ENCODE peak calls at places on chromosomes 7 and 10, in seven cellular contexts. One of them, this sample, is unnamed.

GRCh38 chr7:140417456-140418155 is 13.7 kb downstream of the RAB19 start:
- DNase-seq in omental fat pad: no peak
- DNase-seq in psoas muscle: no peak
- DNase-seq in chondrocyte: no peak
- DNase-seq in HEK293T: no peak
- DNase-seq in ELF-1: no peak
- DNase-seq in ovary: no peak
- DNase-seq in this sample: no peak

GRCh38 chr10:44974082-44974627 is 4.5 kb downstream of the DEPP1 start:
- DNase-seq in chondrocyte: no peak
- DNase-seq in HEK293T: no peak
- DNase-seq in psoas muscle: peak
- DNase-seq in ovary: peak
- DNase-seq in omental fat pad: no peak
- DNase-seq in ELF-1: no peak
- DNase-seq in this sample: no peak

GRCh38 chr10:3424102-3424803 is 251.7 kb upstream of the PITRM1 start:
- DNase-seq in omental fat pad: no peak
- DNase-seq in chondrocyte: no peak
- DNase-seq in ELF-1: peak
- DNase-seq in ovary: no peak
- DNase-seq in HEK293T: no peak
- DNase-seq in psoas muscle: peak
- DNase-seq in this sample: no peak

GRCh38 chr10:83809001-83809400 is 330.3 kb upstream of the GHITM start:
- DNase-seq in ovary: no peak
- DNase-seq in omental fat pad: no peak
- DNase-seq in HEK293T: no peak
- DNase-seq in ELF-1: no peak
- DNase-seq in chondrocyte: no peak
- DNase-seq in psoas muscle: no peak
- DNase-seq in this sample: no peak

GRCh38 chr7:75818462-75818861 is 4.9 kb upstream of the CCL24 start:
- DNase-seq in chondrocyte: no peak
- DNase-seq in ELF-1: no peak
- DNase-seq in ovary: no peak
- DNase-seq in HEK293T: no peak
- DNase-seq in omental fat pad: no peak
- DNase-seq in psoas muscle: no peak
- DNase-seq in this sample: no peak

GRCh38 chr10:75398630-75399460 is 2.7 kb downstream of the ZNF503 start:
- DNase-seq in psoas muscle: peak
- DNase-seq in ELF-1: peak
- DNase-seq in chondrocyte: peak
- DNase-seq in omental fat pad: no peak
- DNase-seq in HEK293T: no peak
- DNase-seq in ovary: peak
- DNase-seq in this sample: no peak

GRCh38 chr10:97991875-97992274 is 38.5 kb downstream of the CRTAC1 start:
- DNase-seq in ovary: no peak
- DNase-seq in omental fat pad: no peak
- DNase-seq in HEK293T: peak
- DNase-seq in chondrocyte: no peak
- DNase-seq in ELF-1: peak
- DNase-seq in psoas muscle: no peak
- DNase-seq in this sample: no peak

GRCh38 chr10:126186746-126187145 is 201.5 kb downstream of the ADAM12 start:
- DNase-seq in ELF-1: no peak
- DNase-seq in HEK293T: no peak
- DNase-seq in omental fat pad: no peak
- DNase-seq in ovary: no peak
- DNase-seq in chondrocyte: no peak
- DNase-seq in psoas muscle: no peak
- DNase-seq in this sample: no peak

This sample was measured in NCI-H1048.